ENCODE peak calls at places on chromosome 3, in seven cellular contexts. U, C, M, K, S, G and N are unnamed samples. For H3K9me3 and H3K4me1, the result is how much of the 10 kb centered on the place peaks cover.

GRCh38 chr3:88059380-88060160 is 515 bp downstream of the ZNF654 start:
- DNase-seq in U (no peak), C (no peak), M (no peak), K (peak), S (no peak), G (peak), N (no peak)

GRCh38 chr3:135752851-135753250 is 212.7 kb upstream of the PPP2R3A start:
- DNase-seq in U (no peak), C (no peak), M (no peak), K (no peak), S (no peak), G (no peak), N (no peak)

GRCh38 chr3:42710323-42711021 is 7.9 kb upstream of the HHATL start:
- DNase-seq in U (no peak), C (peak), M (no peak), K (no peak), S (no peak), G (no peak), N (no peak)

GRCh38 chr3:190696777-190697501 is 165.6 kb downstream of the GMNC start:
- DNase-seq in U (no peak), C (no peak), M (peak), K (peak), S (no peak), G (peak), N (no peak)

GRCh38 chr3:58021072-58021959 is 13.1 kb downstream of the FLNB start:
- DNase-seq in U (no peak), C (no peak), M (no peak), K (no peak), S (no peak), G (no peak), N (no peak)

GRCh38 chr3:99939834-99940233 is 122.2 kb downstream of the CMSS1 start:
- DNase-seq in U (no peak), C (no peak), M (no peak), K (no peak), S (no peak), G (no peak), N (no peak)

GRCh38 chr3:52253314-52254260 is 8.0 kb downstream of the PPM1M start:
- DNase-seq in U (no peak), C (no peak), M (no peak), K (peak), S (peak), G (peak), N (no peak)

GRCh38 chr3:63559884-63560283 is 92.6 kb upstream of the SNTN start:
- DNase-seq in U (no peak), C (no peak), M (no peak), K (peak), S (no peak), G (no peak), N (no peak)

GRCh38 chr3:27659279-27660021 is 62.7 kb downstream of the EOMES start:
- DNase-seq in U (peak), C (no peak), M (peak), K (peak), S (peak), G (peak), N (peak)

GRCh38 chr3:29291982-29292363 is 11.1 kb downstream of the RBMS3 start:
- DNase-seq in U (no peak), C (no peak), M (no peak), K (no peak), S (no peak), G (no peak), N (no peak)

GRCh38 chr3:190038050-190038631 is 82.6 kb downstream of the P3H2 start:
- DNase-seq in U (peak), C (no peak), M (peak), K (peak), S (no peak), G (no peak), N (no peak)

GRCh38 chr3:195455789-195456188 is 13.0 kb upstream of the ACAP2 start:
- DNase-seq in U (no peak), C (no peak), M (no peak), K (no peak), S (no peak), G (no peak), N (no peak)

GRCh38 chr3:151460240-151460639 is 621 bp downstream of the IGSF10 start:
- DNase-seq in U (no peak), C (no peak), M (no peak), K (peak), S (no peak), G (no peak), N (no peak)

GRCh38 chr3:191070201-191070600 is 128.8 kb upstream of the OSTN start:
- DNase-seq in U (no peak), C (no peak), M (no peak), K (peak), S (no peak), G (no peak), N (no peak)

GRCh38 chr3:123758081-123758564 is 126.0 kb downstream of the MYLK start:
- DNase-seq in U (no peak), C (peak), M (peak), K (peak), S (no peak), G (no peak), N (no peak)

GRCh38 chr3:123447749-123448502 is 964 bp downstream of the ADCY5 start:
- DNase-seq in U (peak), C (peak), M (no peak), K (no peak), S (peak), G (no peak), N (peak)

GRCh38 chr3:103052236-103052830 is 617.5 kb downstream of the ZPLD1 start:
- DNase-seq in U (peak), C (peak), M (peak), K (peak), S (no peak), G (no peak), N (no peak)

GRCh38 chr3:130692455-130692854 is 54.2 kb downstream of the PIK3R4 start:
- DNase-seq in U (no peak), C (no peak), M (no peak), K (peak), S (no peak), G (no peak), N (no peak)

GRCh38 chr3:36904641-36905040 is 40.2 kb downstream of the TRANK1 start:
- DNase-seq in U (no peak), C (no peak), M (peak), K (peak), S (no peak), G (no peak), N (no peak)

GRCh38 chr3:10524799-10525301 is 19.5 kb upstream of the ATP2B2 start:
- DNase-seq in U (no peak), C (peak), M (no peak), K (no peak), S (no peak), G (no peak), N (no peak)

GRCh38 chr3:164526250-164526649 is 552.0 kb downstream of the SI start:
- DNase-seq in U (no peak), C (no peak), M (no peak), K (no peak), S (no peak), G (no peak), N (no peak)

GRCh38 chr3:37114251-37115145 is 59.9 kb downstream of the LRRFIP2 start:
- DNase-seq in U (no peak), C (no peak), M (no peak), K (peak), S (no peak), G (no peak), N (no peak)

GRCh38 chr3:56428667-56429066 is 39.6 kb downstream of the ERC2 start:
- DNase-seq in U (no peak), C (no peak), M (no peak), K (no peak), S (no peak), G (no peak), N (no peak)

GRCh38 chr3:123869165-123869564 is 15.0 kb downstream of the MYLK start:
- DNase-seq in U (no peak), C (no peak), M (no peak), K (peak), S (no peak), G (no peak), N (no peak)

GRCh38 chr3:52217409-52217805 is 8.0 kb downstream of the TLR9 start:
- DNase-seq in U (no peak), C (no peak), M (no peak), K (no peak), S (no peak), G (no peak), N (peak)

GRCh38 chr3:85567074-85567676 is 608.4 kb downstream of the CADM2 start:
- DNase-seq in U (no peak), C (peak), M (peak), K (peak), S (no peak), G (peak), N (no peak)

GRCh38 chr3:162390891-162391290 is 894.3 kb downstream of the OTOL1 start:
- DNase-seq in U (no peak), C (no peak), M (peak), K (peak), S (no peak), G (no peak), N (no peak)

DNA sequence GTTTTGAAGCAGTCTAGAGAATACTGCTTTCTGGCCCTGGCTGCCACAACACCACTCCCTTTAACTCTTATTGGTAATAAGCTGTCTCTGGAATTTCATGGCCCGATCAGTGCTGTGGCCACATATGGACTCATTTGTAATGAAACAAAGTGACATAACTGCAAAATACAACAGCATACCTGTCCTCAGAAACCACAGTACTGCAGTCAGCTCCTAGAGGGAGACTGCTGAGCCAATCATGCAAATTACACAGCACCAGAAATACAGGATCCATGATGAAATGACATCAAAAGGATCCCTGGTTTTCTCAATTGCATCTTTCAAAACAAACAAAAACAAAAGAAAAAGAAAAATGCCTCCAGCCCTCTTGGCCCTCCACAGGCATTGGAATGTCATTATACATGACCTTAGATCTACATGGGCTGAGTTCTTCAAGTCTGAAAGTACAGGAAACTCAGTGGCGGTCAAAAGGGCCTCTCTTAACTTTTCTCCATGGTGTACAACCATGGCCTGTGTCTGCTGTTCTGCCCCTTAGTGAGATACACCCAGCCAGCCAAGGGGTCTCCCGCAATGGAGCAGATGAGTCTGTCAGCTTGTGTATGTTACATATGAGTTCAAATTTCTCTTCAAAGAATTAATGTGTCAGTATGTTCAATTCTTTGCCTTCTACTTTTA is 24.9 kb upstream of the KBTBD12 start:
- DNase-seq in U (no peak), C (no peak), M (no peak), K (peak), S (no peak), G (no peak), N (no peak)
- H3K9me3 ChIP-seq in U (under half), C (under half), M (under half), K (under half), S (under half), G (under half), N (under half)

GRCh38 chr3:187291512-187292132 is at the start of gene MASP1:
- DNase-seq in U (no peak), C (no peak), M (no peak), K (peak), S (no peak), G (no peak), N (no peak)

GRCh38 chr3:187292631-187293513 is 1.3 kb upstream of the MASP1 start:
- DNase-seq in U (no peak), C (no peak), M (no peak), K (peak), S (no peak), G (no peak), N (no peak)

GRCh38 chr3:187292186-187292585 is 649 bp upstream of the MASP1 start:
- DNase-seq in U (no peak), C (no peak), M (no peak), K (no peak), S (no peak), G (no peak), N (no peak)

GRCh38 chr3:187290561-187290960 is 976 bp downstream of the MASP1 start:
- DNase-seq in U (no peak), C (no peak), M (no peak), K (no peak), S (no peak), G (no peak), N (no peak)

GRCh38 chr3:187291001-187291511 is 481 bp downstream of the MASP1 start:
- DNase-seq in U (no peak), C (no peak), M (no peak), K (peak), S (no peak), G (no peak), N (no peak)
- TF ChIP-seq CTCF in U (no peak), C (no peak), M (no peak), K (no peak), S (no peak), G (no peak), N (no peak)

GRCh38 chr3:115996420-115997108 is 373.3 kb downstream of the GAP43 start:
- DNase-seq in U (no peak), C (no peak), M (peak), K (peak), S (no peak), G (no peak), N (no peak)

GRCh38 chr3:116000315-116000714 is 377.0 kb downstream of the GAP43 start:
- DNase-seq in U (no peak), C (no peak), M (peak), K (peak), S (no peak), G (peak), N (no peak)

GRCh38 chr3:116001063-116001765 is 377.9 kb downstream of the GAP43 start:
- DNase-seq in U (no peak), C (no peak), M (no peak), K (peak), S (no peak), G (no peak), N (no peak)

GRCh38 chr3:115999598-115999997 is 376.3 kb downstream of the GAP43 start:
- DNase-seq in U (no peak), C (no peak), M (no peak), K (peak), S (no peak), G (no peak), N (no peak)

GRCh38 chr3:115999001-115999400 is 375.7 kb downstream of the GAP43 start:
- DNase-seq in U (no peak), C (no peak), M (no peak), K (no peak), S (no peak), G (no peak), N (no peak)
- H3K4me1 ChIP-seq in U (under half), C (under half), M (under half), K (under half), S (under half), G (under half), N (under half)

DNA sequence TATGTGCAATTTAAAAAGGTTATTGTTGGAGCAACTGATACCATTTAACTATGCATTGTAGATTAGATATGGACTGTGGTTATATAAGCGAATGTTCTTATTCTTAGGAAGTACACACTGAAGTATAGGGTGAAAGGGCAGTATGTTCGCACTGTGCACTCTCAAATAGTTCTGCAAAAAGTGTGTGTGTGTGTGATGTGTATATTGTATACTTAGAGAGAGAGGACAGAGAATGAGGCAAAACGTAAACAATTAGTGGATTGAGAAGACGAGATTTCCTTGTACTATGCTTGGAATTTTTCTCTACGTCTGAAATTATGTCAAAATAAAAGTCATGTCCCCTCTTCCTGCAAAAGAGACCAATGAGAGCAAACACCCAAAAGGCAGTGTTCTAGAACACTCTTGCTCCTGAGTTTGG is 30.4 kb downstream of the LSM3 start:
- DNase-seq in U (no peak), C (no peak), M (no peak), K (peak), S (no peak), G (no peak), N (no peak)
- H3K9me3 ChIP-seq in U (under half), C (under half), M (under half), K (under half), S (under half), G (under half), N (under half)